ENCODE peak calls at places on chromosome 22, in five cellular contexts. Q, Y, P, R and W are unnamed samples.

GRCh38 chr22:50267591-50268390 is 2.4 kb downstream of the MAPK11 start:
- DNase-seq in Y (peak), P (no peak), R (peak), Q (peak), W (peak)

GRCh38 chr22:45763236-45763624 is 91.6 kb downstream of the ATXN10 start:
- DNase-seq in Y (no peak), R (no peak), P (no peak), Q (no peak), W (no peak)

GRCh38 chr22:46376908-46377565 is 41.5 kb downstream of the TRMU start:
- DNase-seq in Q (no peak), Y (no peak), R (no peak), P (no peak), W (no peak)

GRCh38 chr22:27228771-27229170 is 571.4 kb downstream of the MIAT start:
- DNase-seq in Y (no peak), P (no peak), Q (no peak), R (no peak), W (no peak)

GRCh38 chr22:17159504-17159951 is 451 bp upstream of the HDHD5 start:
- DNase-seq in P (no peak), R (peak), Q (peak), Y (peak), W (peak)

GRCh38 chr22:36734171-36735058 is 30.9 kb upstream of the CACNG2 start:
- DNase-seq in P (no peak), R (no peak), Q (no peak), Y (no peak), W (no peak)

GRCh38 chr22:17788528-17789378 is 14.5 kb upstream of the BID start:
- DNase-seq in R (no peak), Q (no peak), P (no peak), Y (no peak), W (no peak)

GRCh38 chr22:20131593-20131855 is at the start of gene ZDHHC8:
- DNase-seq in R (no peak), Q (peak), P (no peak), Y (peak), W (peak)

GRCh38 chr22:31086703-31087330 is 5.7 kb downstream of the SMTN start:
- DNase-seq in Y (no peak), R (no peak), P (no peak), Q (no peak), W (no peak)

GRCh38 chr22:19407649-19408606 is 23.6 kb downstream of the HIRA start:
- DNase-seq in Y (no peak), R (no peak), Q (no peak), P (no peak), W (no peak)

GRCh38 chr22:31077681-31078080 is 3.4 kb upstream of the SMTN start:
- DNase-seq in Q (no peak), R (no peak), Y (no peak), P (no peak), W (no peak)

GRCh38 chr22:39220897-39221850 is 23.6 kb downstream of the PDGFB start:
- DNase-seq in Y (peak), R (no peak), P (no peak), Q (no peak), W (no peak)

GRCh38 chr22:30250713-30251267 is 4.2 kb upstream of the LIF start:
- DNase-seq in Y (peak), Q (no peak), P (peak), R (peak), W (no peak)

GRCh38 chr22:19398206-19398605 is 33.3 kb downstream of the HIRA start:
- DNase-seq in Y (no peak), Q (no peak), P (no peak), R (no peak), W (no peak)

GRCh38 chr22:31089101-31090100 is 8.3 kb downstream of the SMTN start:
- DNase-seq in Y (peak), Q (no peak), P (no peak), R (peak), W (peak)

GRCh38 chr22:36237462-36238347 is 1.6 kb downstream of the APOL2 start:
- DNase-seq in Q (no peak), P (no peak), Y (peak), R (no peak), W (no peak)

GRCh38 chr22:39677967-39678366 is 107.4 kb downstream of the CACNA1I start:
- DNase-seq in R (no peak), P (no peak), Y (no peak), Q (no peak), W (no peak)

GRCh38 chr22:46678003-46678657 is 57.9 kb downstream of the GRAMD4 start:
- DNase-seq in R (no peak), Q (no peak), Y (no peak), P (no peak), W (no peak)

GRCh38 chr22:35376728-35377472 is 4.0 kb upstream of the HMOX1 start:
- DNase-seq in Q (peak), Y (peak), P (peak), R (peak), W (peak)

GRCh38 chr22:20968281-20968977 is 1.4 kb downstream of the AIFM3 start:
- DNase-seq in Y (no peak), Q (no peak), R (no peak), P (no peak), W (no peak)

GRCh38 chr22:35399114-35399677 is 744 bp upstream of the MCM5 start:
- DNase-seq in P (no peak), R (no peak), Q (peak), Y (peak), W (no peak)

GRCh38 chr22:21635771-21636510 is 3.4 kb downstream of the CCDC116 start:
- DNase-seq in Y (no peak), R (no peak), Q (no peak), P (no peak), W (no peak)

GRCh38 chr22:23522642-23523251 is 57.3 kb downstream of the IGLL1 start:
- DNase-seq in R (no peak), P (no peak), Q (no peak), Y (no peak), W (no peak)

GRCh38 chr22:47918276-47918928 is 1156.0 kb downstream of the TBC1D22A start:
- DNase-seq in Y (peak), P (no peak), Q (no peak), R (no peak), W (peak)

GRCh38 chr22:43272301-43272700 is 70.9 kb downstream of the SCUBE1 start:
- DNase-seq in P (no peak), Q (no peak), R (no peak), Y (no peak), W (no peak)

GRCh38 chr22:25172153-25172552 is 27.5 kb upstream of the CRYBB3 start:
- DNase-seq in Y (peak), P (no peak), R (peak), Q (peak), W (no peak)

GRCh38 chr22:38882480-38882879 is 10.5 kb upstream of the CBX6 start:
- DNase-seq in P (no peak), R (no peak), Y (no peak), Q (no peak), W (no peak)

GRCh38 chr22:46367707-46368191 is 32.2 kb downstream of the TRMU start:
- DNase-seq in P (no peak), Q (peak), R (peak), Y (peak), W (peak)

GRCh38 chr22:46568102-46568809 is 30.8 kb upstream of the CELSR1 start:
- DNase-seq in P (no peak), Q (no peak), Y (no peak), R (no peak), W (no peak)

GRCh38 chr22:17707526-17707925 is 66.7 kb downstream of the BID start:
- DNase-seq in Q (no peak), P (no peak), Y (no peak), R (no peak), W (no peak)

GRCh38 chr22:23696326-23696851 is 5.6 kb downstream of the RGL4 start:
- DNase-seq in Q (peak), Y (peak), P (no peak), R (no peak), W (peak)

GRCh38 chr22:25930710-25931353 is 188.8 kb downstream of the MYO18B start:
- DNase-seq in Y (no peak), R (no peak), P (no peak), Q (no peak), W (no peak)

GRCh38 chr22:40300884-40301672 is 45.2 kb upstream of the ADSL start:
- DNase-seq in Y (no peak), Q (no peak), R (no peak), P (no peak), W (peak)

GRCh38 chr22:45064313-45065268 is 54.8 kb upstream of the PHF21B start:
- DNase-seq in Q (peak), Y (peak), P (peak), R (no peak), W (peak)

GRCh38 chr22:50460942-50461341 is 13.9 kb downstream of the SBF1 start:
- DNase-seq in Q (no peak), P (no peak), Y (no peak), R (no peak), W (no peak)

GRCh38 chr22:36052505-36052941 is 23.9 kb upstream of the RBFOX2 start:
- DNase-seq in P (peak), Q (no peak), Y (no peak), R (peak), W (no peak)

GRCh38 chr22:50085211-50085999 is at the start of gene MLC1:
- DNase-seq in Y (peak), R (no peak), Q (no peak), P (no peak), W (no peak)